ENCODE peak calls at places on chromosomes 1 and 21, in five cellular contexts. U, G, Y, X and Q are unnamed samples.

GRCh38 chr21:36647279-36648093 is 51.4 kb upstream of the SIM2 start:
- DNase-seq in U (no peak), G (no peak), Y (peak), X (peak), Q (peak)

GRCh38 chr1:165290143-165290542 is 66.4 kb downstream of the LMX1A start:
- DNase-seq in U (no peak), G (no peak), Y (peak), X (no peak), Q (no peak)

GRCh38 chr1:165543651-165544452 is at the start of gene LRRC52:
- DNase-seq in U (no peak), G (no peak), Y (peak), X (peak), Q (no peak)

GRCh38 chr1:197838836-197839235 is 63.6 kb upstream of the DENND1B start:
- DNase-seq in U (no peak), G (no peak), Y (no peak), X (no peak), Q (peak)

GRCh38 chr1:80629304-80629837 is 1171.4 kb upstream of the ADGRL2 start:
- DNase-seq in U (no peak), G (no peak), Y (no peak), X (no peak), Q (no peak)

GRCh38 chr1:205597691-205598314 is 34.0 kb downstream of the ELK4 start:
- DNase-seq in U (no peak), G (no peak), Y (no peak), X (no peak), Q (peak)

GRCh38 chr21:14766241-14766640 is 220.1 kb upstream of the SAMSN1 start:
- DNase-seq in U (no peak), G (peak), Y (peak), X (peak), Q (no peak)

GRCh38 chr1:111736548-111737215 is 2.5 kb downstream of the INKA2 start:
- DNase-seq in U (no peak), G (no peak), Y (no peak), X (no peak), Q (peak)

GRCh38 chr1:92503926-92504750 is 17.4 kb upstream of the GFI1 start:
- DNase-seq in U (no peak), G (no peak), Y (no peak), X (no peak), Q (no peak)

GRCh38 chr1:174875306-174875705 is 124.4 kb upstream of the CACYBP start:
- DNase-seq in U (no peak), G (no peak), Y (peak), X (peak), Q (no peak)

GRCh38 chr1:244214009-244214967 is 163.2 kb downstream of the ZBTB18 start:
- DNase-seq in U (no peak), G (peak), Y (peak), X (peak), Q (peak)

GRCh38 chr21:29149771-29150425 is 19.5 kb downstream of the MAP3K7CL start:
- DNase-seq in U (no peak), G (no peak), Y (no peak), X (no peak), Q (peak)

GRCh38 chr1:32249831-32250525 is 1.1 kb upstream of the LCK start:
- DNase-seq in U (no peak), G (no peak), Y (no peak), X (no peak), Q (peak)

GRCh38 chr1:2814511-2815075 is 13.1 kb upstream of the TTC34 start:
- DNase-seq in U (no peak), G (no peak), Y (no peak), X (no peak), Q (no peak)

GRCh38 chr21:25750085-25750484 is 15.3 kb downstream of the GABPA start:
- DNase-seq in U (no peak), G (no peak), Y (peak), X (no peak), Q (no peak)

GRCh38 chr1:143652187-143652586 is 319.6 kb downstream of the FAM72C start:
- DNase-seq in U (no peak), G (no peak), Y (no peak), X (no peak), Q (no peak)

GRCh38 chr1:52191395-52191965 is 49.6 kb downstream of the ZFYVE9 start:
- DNase-seq in U (no peak), G (no peak), Y (no peak), X (no peak), Q (no peak)

GRCh38 chr1:27471476-27471875 is 18.5 kb downstream of the WASF2 start:
- DNase-seq in U (no peak), G (no peak), Y (no peak), X (no peak), Q (no peak)

GRCh38 chr21:43320526-43320925 is 106.4 kb downstream of the SIK1 start:
- DNase-seq in U (no peak), G (no peak), Y (no peak), X (no peak), Q (no peak)

GRCh38 chr1:160070243-160071163 is 543 bp upstream of the KCNJ10 start:
- DNase-seq in U (peak), G (no peak), Y (peak), X (peak), Q (peak)

GRCh38 chr1:8026153-8026975 is at the start of gene ERRFI1:
- DNase-seq in U (peak), G (peak), Y (peak), X (peak), Q (peak)
- H4K8ac ChIP-seq in U (no peak), G (peak), Y (no peak), X (peak), Q (peak)

GRCh38 chr1:211520641-211521040 is 28.7 kb upstream of the RD3 start:
- DNase-seq in U (no peak), G (no peak), Y (peak), X (no peak), Q (no peak)
- H4K8ac ChIP-seq in U (no peak), G (no peak), Y (no peak), X (no peak), Q (no peak)

DNA sequence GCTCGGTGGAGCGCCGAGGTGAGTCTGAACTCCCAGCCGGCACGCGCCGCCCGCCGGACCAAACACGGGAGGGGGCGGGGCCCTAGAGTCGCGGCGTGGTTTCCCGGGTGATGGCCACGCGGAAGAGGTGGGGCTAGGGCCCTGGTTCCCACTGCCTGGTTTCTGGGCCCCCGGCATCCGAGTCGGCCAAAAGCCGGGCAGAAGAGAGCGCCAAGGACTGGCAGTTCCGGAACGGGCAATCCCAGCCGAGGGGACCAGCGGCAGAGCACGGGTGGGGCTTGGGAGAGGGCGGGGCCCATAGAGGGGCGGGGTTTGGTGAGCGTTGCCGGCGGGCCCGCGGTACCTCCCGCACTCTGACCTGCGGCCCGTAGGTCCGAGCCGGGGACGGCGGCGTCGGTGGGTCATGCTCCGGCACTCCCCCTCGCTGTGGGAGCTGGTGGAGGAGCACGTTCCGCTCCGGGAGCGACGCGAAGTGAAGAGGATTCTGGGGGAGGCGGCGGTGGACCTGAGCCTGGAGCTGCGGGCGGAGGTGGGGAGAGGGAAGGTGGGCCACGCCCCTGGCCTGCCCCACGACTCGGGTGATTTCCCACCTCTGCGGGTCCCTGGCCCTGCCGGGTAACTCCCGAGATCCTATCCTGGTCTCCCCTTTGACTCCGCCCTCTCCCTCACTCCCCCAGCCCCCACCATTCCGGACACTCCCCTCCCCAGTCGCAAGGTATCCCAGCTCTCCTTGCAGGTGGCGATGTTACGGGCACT is at the start of gene CCDC24:
- DNase-seq in U (no peak), G (no peak), Y (peak), X (peak), Q (peak)
- H4K8ac ChIP-seq in U (no peak), G (peak), Y (no peak), X (no peak), Q (peak)

DNA sequence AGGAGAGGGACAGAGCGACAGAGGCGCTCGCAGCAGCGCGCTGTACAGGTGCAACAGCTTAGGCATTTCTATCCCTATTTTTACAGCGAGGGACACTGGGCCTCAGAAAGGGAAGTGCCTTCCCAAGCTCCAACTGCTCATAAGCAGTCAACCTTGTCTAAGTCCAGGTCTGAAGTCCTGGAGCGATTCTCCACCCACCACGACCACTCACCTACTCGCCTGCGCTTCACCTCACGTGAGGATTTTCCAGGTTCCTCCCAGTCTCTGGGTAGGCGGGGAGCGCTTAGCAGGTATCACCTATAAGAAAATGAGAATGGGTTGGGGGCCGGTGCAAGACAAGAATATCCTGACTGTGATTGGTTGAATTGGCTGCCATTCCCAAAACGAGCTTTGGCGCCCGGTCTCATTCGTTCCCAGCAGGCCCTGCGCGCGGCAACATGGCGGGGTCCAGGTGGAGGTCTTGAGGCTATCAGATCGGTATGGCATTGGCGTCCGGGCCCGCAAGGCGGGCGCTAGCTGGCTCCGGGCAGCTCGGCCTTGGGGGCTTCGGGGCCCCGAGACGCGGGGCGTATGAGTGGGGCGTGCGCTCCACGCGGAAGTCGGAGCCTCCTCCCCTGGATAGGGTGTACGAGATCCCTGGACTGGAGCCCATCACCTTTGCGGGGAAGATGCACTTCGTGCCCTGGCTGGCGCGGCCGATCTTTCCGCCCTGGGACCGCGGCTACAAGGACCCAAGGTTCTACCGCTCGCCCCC is at the start of the genes CYB5RL and MRPL37:
- DNase-seq in U (peak), G (peak), Y (peak), X (peak), Q (peak)
- H4K8ac ChIP-seq in U (no peak), G (peak), Y (peak), X (no peak), Q (peak)

DNA sequence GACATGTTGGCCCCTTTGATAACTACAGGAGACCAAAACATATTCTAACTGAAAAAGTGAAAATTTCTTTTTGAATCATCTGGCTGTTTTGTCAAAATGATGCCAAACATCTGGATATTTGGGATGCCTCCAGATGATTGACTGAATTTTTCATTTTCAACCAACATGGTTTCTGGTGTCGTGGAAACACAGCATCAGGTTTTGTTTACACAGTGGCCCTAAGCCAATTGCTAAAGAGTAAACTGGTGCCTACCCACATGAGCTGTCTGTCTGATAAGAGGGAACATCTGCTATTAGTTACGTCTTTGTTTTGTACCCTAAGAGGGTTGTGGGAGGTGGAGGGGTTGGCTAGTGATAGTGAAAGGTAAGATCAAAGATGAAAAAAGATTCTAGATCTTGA is 204.8 kb downstream of the KCNK2 start:
- DNase-seq in U (no peak), G (no peak), Y (peak), X (no peak), Q (peak)
- H4K8ac ChIP-seq in U (no peak), G (no peak), Y (no peak), X (no peak), Q (no peak)

DNA sequence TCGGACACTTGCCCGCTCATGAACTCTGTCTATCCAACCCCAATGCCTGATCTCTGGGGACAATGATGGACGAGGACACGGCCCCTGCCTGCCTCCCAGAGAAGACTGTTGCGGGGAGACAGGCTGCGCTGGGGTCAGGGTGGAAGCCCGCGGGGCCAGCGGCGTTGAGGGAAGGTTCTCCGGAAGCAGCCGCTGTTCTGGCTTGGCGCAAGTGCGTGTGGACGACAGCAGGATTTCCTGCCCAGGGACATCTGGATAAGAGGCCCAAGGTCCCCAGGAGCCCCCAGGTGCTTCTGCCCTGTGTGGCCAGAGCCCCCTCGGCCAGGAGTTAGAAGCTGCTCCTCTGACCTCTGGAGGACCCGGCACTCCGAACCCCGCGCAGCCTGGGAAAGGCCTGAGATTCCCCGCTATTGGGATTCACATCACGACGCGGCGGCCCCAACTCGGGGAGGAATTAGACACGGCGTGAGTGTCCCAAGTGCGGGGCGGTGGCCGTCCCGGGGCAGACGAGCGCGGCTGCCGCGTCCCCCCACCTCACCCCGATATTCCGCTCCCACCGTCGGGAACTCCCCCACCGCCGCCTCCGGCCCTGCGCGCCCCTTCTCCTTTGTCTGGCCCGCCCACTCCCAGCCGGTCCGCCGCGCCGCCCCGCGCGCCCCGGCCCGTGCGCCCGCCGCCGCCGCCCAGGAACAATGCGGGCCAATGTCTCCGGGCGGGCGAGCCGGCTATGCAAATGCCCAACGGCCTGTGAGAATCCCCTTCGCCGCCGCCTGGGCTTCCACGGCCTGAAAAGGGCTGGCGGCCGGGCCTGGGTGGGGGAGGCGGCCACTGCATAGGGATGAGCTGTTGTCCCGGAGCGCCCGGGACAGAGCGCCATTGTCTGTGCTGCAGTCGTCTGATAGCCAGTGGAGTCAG is 19.1 kb downstream of the RHBG start:
- DNase-seq in U (no peak), G (no peak), Y (peak), X (peak), Q (no peak)
- H4K8ac ChIP-seq in U (no peak), G (peak), Y (no peak), X (no peak), Q (no peak)

GRCh38 chr1:151192047-151192446 is 2.0 kb upstream of the VPS72 start:
- DNase-seq in U (no peak), G (no peak), Y (no peak), X (no peak), Q (no peak)

GRCh38 chr1:151193856-151194255 is 3.9 kb upstream of the VPS72 start:
- DNase-seq in U (no peak), G (no peak), Y (no peak), X (no peak), Q (no peak)

GRCh38 chr1:151193304-151193703 is 3.3 kb upstream of the VPS72 start:
- DNase-seq in U (no peak), G (no peak), Y (no peak), X (no peak), Q (no peak)

GRCh38 chr1:151187205-151187604 is 2.8 kb downstream of the VPS72 start:
- DNase-seq in U (no peak), G (no peak), Y (no peak), X (no peak), Q (no peak)

GRCh38 chr1:151189638-151190445 is at the start of gene VPS72:
- DNase-seq in U (peak), G (peak), Y (peak), X (peak), Q (peak)
- H4K8ac ChIP-seq in U (no peak), G (peak), Y (no peak), X (no peak), Q (peak)

GRCh38 chr1:150974580-150975478 is at the start of gene CERS2:
- DNase-seq in U (peak), G (no peak), Y (peak), X (peak), Q (peak)
- H4K8ac ChIP-seq in U (no peak), G (peak), Y (no peak), X (no peak), Q (peak)